ENCODE peak calls at places on chromosomes 5 and 9, in four cellular contexts. P is A549; A is CD8-positive, alpha-beta T cell; F is iPS DF 6.9. R is an unnamed sample. For H3K9me3, the result is how much of the 10 kb centered on the place peaks cover.

GRCh38 chr5:26326153-26326759 is 712.1 kb downstream of the CDH9 start:
- DNase-seq in P (no peak), A (no peak), F (no peak), R (no peak)

GRCh38 chr9:8419871-8420270 is 620.3 kb upstream of the DMAC1 start:
- DNase-seq in P (no peak), A (no peak), F (no peak), R (no peak)

GRCh38 chr5:173324115-173325001 is 3.9 kb downstream of the STC2 start:
- DNase-seq in P (no peak), A (no peak), F (no peak), R (no peak)

GRCh38 chr9:129142115-129142514 is 30.9 kb downstream of the PTPA start:
- DNase-seq in P (no peak), A (no peak), F (no peak), R (no peak)

GRCh38 chr5:137997726-137998213 is 35.1 kb downstream of the FAM13B start:
- DNase-seq in P (peak), A (no peak), F (no peak), R (no peak)

GRCh38 chr5:42912184-42912766 is 100.6 kb upstream of the SELENOP start:
- DNase-seq in P (peak), A (peak), F (no peak), R (no peak)

GRCh38 chr5:125227333-125228075 is 481.1 kb upstream of the ZNF608 start:
- DNase-seq in P (peak), A (no peak), F (no peak), R (no peak)

GRCh38 chr5:87394407-87394806 is 18.3 kb downstream of the CCNH start:
- DNase-seq in P (peak), A (no peak), F (no peak), R (no peak)

GRCh38 chr5:1414311-1415058 is 30.8 kb downstream of the SLC6A3 start:
- DNase-seq in P (peak), A (no peak), F (no peak), R (no peak)

GRCh38 chr9:123718188-123718587 is 211.7 kb downstream of the DENND1A start:
- DNase-seq in P (no peak), A (no peak), F (no peak), R (no peak)

GRCh38 chr5:179151521-179152118 is 91.4 kb downstream of the ZNF354C start:
- DNase-seq in P (no peak), A (no peak), F (no peak), R (no peak)

GRCh38 chr9:124365045-124365444 is 50.2 kb downstream of the PSMB7 start:
- DNase-seq in P (no peak), A (no peak), F (no peak), R (no peak)

GRCh38 chr5:73792687-73793320 is 166.8 kb downstream of the ARHGEF28 start:
- DNase-seq in P (peak), A (peak), F (peak), R (peak)

GRCh38 chr5:67983251-67983941 is 232.2 kb upstream of the PIK3R1 start:
- DNase-seq in P (no peak), A (no peak), F (no peak), R (peak)

GRCh38 chr9:120913673-120914266 is 12.8 kb downstream of the TRAF1 start:
- DNase-seq in P (no peak), A (no peak), F (no peak), R (no peak)

GRCh38 chr5:119276976-119277375 is 78.8 kb upstream of the TNFAIP8 start:
- DNase-seq in P (no peak), A (no peak), F (no peak), R (no peak)

GRCh38 chr9:114919611-114920010 is 10.8 kb downstream of the TNFSF8 start:
- DNase-seq in P (no peak), A (no peak), F (no peak), R (no peak)

GRCh38 chr9:34510032-34510431 is 12.8 kb downstream of the ENHO start:
- DNase-seq in P (no peak), A (no peak), F (no peak), R (no peak)

GRCh38 chr9:113319054-113319453 is 15.9 kb upstream of the RNF183 start:
- DNase-seq in P (no peak), A (no peak), F (no peak), R (no peak)

GRCh38 chr9:16192403-16193017 is 639.7 kb downstream of the CCDC171 start:
- DNase-seq in P (peak), A (no peak), F (no peak), R (no peak)

GRCh38 chr5:109852371-109853160 is 162.8 kb downstream of the MAN2A1 start:
- DNase-seq in P (no peak), A (no peak), F (no peak), R (no peak)

GRCh38 chr5:169748189-169748588 is 111.1 kb downstream of the DOCK2 start:
- DNase-seq in P (no peak), A (no peak), F (no peak), R (no peak)

GRCh38 chr5:14702238-14702839 is 37.8 kb downstream of the OTULIN start:
- DNase-seq in P (no peak), A (no peak), F (no peak), R (peak)

GRCh38 chr9:83596899-83597504 is 25.9 kb upstream of the IDNK start:
- DNase-seq in P (peak), A (no peak), F (peak), R (no peak)

GRCh38 chr9:113999256-114000062 is 78.6 kb downstream of the AMBP start:
- DNase-seq in P (no peak), A (no peak), F (no peak), R (no peak)

GRCh38 chr9:105243015-105243686 is 1.3 kb upstream of the SLC44A1 start:
- DNase-seq in P (no peak), A (no peak), F (no peak), R (no peak)

GRCh38 chr5:95958308-95959014 is 3.2 kb downstream of the ELL2 start:
- DNase-seq in P (peak), A (no peak), F (no peak), R (peak)

GRCh38 chr5:95957804-95958203 is 3.8 kb downstream of the ELL2 start:
- DNase-seq in P (no peak), A (no peak), F (no peak), R (no peak)

GRCh38 chr5:95955996-95956899 is 5.4 kb downstream of the ELL2 start:
- DNase-seq in P (no peak), A (no peak), F (no peak), R (no peak)

GRCh38 chr5:95954716-95955115 is 6.9 kb downstream of the ELL2 start:
- DNase-seq in P (no peak), A (no peak), F (no peak), R (no peak)

GRCh38 chr5:95956900-95957293 is 4.8 kb downstream of the ELL2 start:
- DNase-seq in P (no peak), A (no peak), F (no peak), R (no peak)
- H3K4me3 ChIP-seq in P (no peak), A (no peak), F (no peak), R (peak)

GRCh38 chr9:94799578-94800264 is 73.2 kb downstream of the AOPEP start:
- DNase-seq in P (peak), A (no peak), F (no peak), R (no peak)
- H3K27ac ChIP-seq in P (peak), A (no peak), F (no peak), R (peak)

DNA sequence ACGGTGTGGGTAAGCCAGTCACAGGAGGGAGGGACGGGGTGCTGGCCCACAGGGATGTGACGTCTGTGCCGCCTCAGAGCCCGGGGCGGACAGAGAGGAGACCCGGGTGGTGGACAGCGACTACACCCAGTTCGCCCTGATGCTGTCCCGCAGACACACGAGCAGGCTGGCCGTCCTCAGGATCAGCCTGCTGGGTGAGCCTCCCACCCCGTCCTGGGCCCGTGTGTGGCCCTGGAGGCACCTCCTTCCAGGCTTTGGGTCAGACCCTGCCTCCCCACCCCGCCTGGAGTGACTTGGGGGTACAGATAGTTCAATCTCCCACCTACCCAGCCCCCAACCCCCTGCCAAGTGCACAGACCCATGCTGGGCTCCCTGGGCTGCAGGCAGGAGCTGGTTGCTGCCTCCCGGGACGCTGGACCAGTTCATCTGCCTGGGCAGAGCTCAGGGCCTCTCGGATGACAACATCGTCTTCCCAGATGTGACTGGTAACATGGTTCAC is 1.7 kb downstream of the LCN12 start:
- DNase-seq in P (no peak), A (peak), F (no peak), R (no peak)
- H3K9me3 ChIP-seq in P (under half), A (under half), F (under half), R (under half)

GRCh38 chr9:89796606-89797005 is 191.8 kb downstream of the GADD45G start:
- DNase-seq in P (no peak), A (no peak), F (no peak), R (no peak)

GRCh38 chr9:89793551-89793950 is 188.7 kb downstream of the GADD45G start:
- DNase-seq in P (no peak), A (no peak), F (no peak), R (no peak)

GRCh38 chr9:89793124-89793495 is 188.3 kb downstream of the GADD45G start:
- DNase-seq in P (no peak), A (no peak), F (no peak), R (no peak)

GRCh38 chr9:89795555-89796195 is 190.9 kb downstream of the GADD45G start:
- DNase-seq in P (no peak), A (no peak), F (no peak), R (no peak)

GRCh38 chr9:89794918-89795317 is 190.1 kb downstream of the GADD45G start:
- DNase-seq in P (no peak), A (no peak), F (no peak), R (no peak)
- H3K4me3 ChIP-seq in P (no peak), A (no peak), F (no peak), R (no peak)

DNA sequence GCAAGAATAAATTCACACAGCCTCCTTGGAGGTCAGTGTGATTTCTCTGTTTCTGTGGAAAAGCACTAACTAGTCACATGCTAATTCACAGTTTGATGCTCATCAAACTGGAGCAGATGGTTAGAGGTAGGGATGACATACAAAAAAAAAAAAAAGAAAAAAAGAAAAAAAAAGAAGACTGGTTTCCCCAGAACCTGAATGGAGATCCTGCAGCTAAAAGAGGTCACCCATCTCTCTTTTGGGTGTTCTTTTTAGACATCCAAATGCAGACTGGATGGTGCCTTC is 123.7 kb upstream of the ANKRD55 start:
- DNase-seq in P (no peak), A (no peak), F (no peak), R (no peak)
- H3K27ac ChIP-seq in P (peak), A (no peak), F (no peak), R (no peak)

DNA sequence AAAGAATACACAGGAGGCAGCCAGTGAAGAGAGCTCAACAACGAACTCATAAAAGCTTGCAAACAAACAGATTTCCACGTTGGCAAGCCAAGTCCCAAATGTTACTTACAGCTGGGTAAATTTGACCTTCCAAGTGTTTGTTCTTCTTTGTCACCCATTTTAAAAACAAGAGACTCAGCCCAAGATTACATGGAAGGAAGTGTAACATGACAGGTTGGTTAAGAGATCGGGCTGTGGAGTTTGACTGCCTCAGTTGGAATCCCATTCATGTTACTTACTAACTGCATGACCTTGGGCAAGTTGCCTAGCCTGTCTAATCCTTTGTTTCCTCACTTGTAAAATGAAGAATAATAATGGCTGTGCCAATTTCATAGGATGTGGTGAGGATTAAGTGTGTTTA is 174.9 kb upstream of the PAPPA start:
- DNase-seq in P (peak), A (no peak), F (no peak), R (no peak)
- H3K9me3 ChIP-seq in P (under half), A (under half), F (under half), R (under half)

GRCh38 chr5:59041355-59041754 is 458.5 kb downstream of the RAB3C start:
- DNase-seq in P (peak), A (no peak), F (no peak), R (no peak)

GRCh38 chr5:59040007-59040803 is 457.3 kb downstream of the RAB3C start:
- DNase-seq in P (peak), A (no peak), F (no peak), R (no peak)

GRCh38 chr5:59042201-59042600 is 459.3 kb downstream of the RAB3C start:
- DNase-seq in P (peak), A (no peak), F (no peak), R (no peak)

GRCh38 chr5:59040804-59041201 is 457.9 kb downstream of the RAB3C start:
- DNase-seq in P (peak), A (no peak), F (no peak), R (no peak)

GRCh38 chr5:59042683-59043082 is 459.8 kb downstream of the RAB3C start:
- DNase-seq in P (no peak), A (no peak), F (no peak), R (no peak)
- H3K4me3 ChIP-seq in P (no peak), A (no peak), F (no peak), R (no peak)